ENCODE peak calls at places on chromosomes 4 and X, in four cellular contexts. One of them, this sample, is unnamed.
A peak's percentile ranks its signal among the peaks of the same experiment; 100 is the strongest.

GRCh38 chr4:1171306-1172227 is 816 bp downstream of the SPON2 start:
- DNase-seq in prostate gland: no peak
- DNase-seq in gastrocnemius medialis: no peak
- DNase-seq in body of pancreas: peak; percentile 28
- DNase-seq in this sample: no peak

GRCh38 chr4:6372649-6373525 is 99.5 kb downstream of the PPP2R2C start:
- DNase-seq in body of pancreas: no peak
- DNase-seq in prostate gland: no peak
- DNase-seq in gastrocnemius medialis: no peak
- DNase-seq in this sample: peak; percentile 73

GRCh38 chr4:32589853-32590252 is 1869.7 kb downstream of the PCDH7 start:
- DNase-seq in gastrocnemius medialis: no peak
- DNase-seq in body of pancreas: no peak
- DNase-seq in prostate gland: no peak
- DNase-seq in this sample: no peak

GRCh38 chr4:134200811-134201215 is 776 bp downstream of the PABPC4L start:
- DNase-seq in prostate gland: no peak
- DNase-seq in body of pancreas: peak; percentile 9
- DNase-seq in gastrocnemius medialis: no peak
- DNase-seq in this sample: no peak

GRCh38 chrX:119121341-119121740 is 6.3 kb downstream of the KIAA1210 start:
- DNase-seq in body of pancreas: no peak
- DNase-seq in prostate gland: no peak
- DNase-seq in gastrocnemius medialis: no peak
- DNase-seq in this sample: no peak

GRCh38 chr4:113328514-113328913 is 279.1 kb downstream of the ANK2 start:
- DNase-seq in gastrocnemius medialis: no peak
- DNase-seq in prostate gland: no peak
- DNase-seq in body of pancreas: peak; percentile 12
- DNase-seq in this sample: peak; percentile 28

GRCh38 chr4:83560523-83560922 is 24.6 kb downstream of the GPAT3 start:
- DNase-seq in gastrocnemius medialis: no peak
- DNase-seq in body of pancreas: no peak
- DNase-seq in prostate gland: no peak
- DNase-seq in this sample: no peak

GRCh38 chr4:88660446-88661294 is 37.0 kb downstream of the NAP1L5 start:
- DNase-seq in gastrocnemius medialis: no peak
- DNase-seq in prostate gland: no peak
- DNase-seq in body of pancreas: no peak
- DNase-seq in this sample: no peak

GRCh38 chr4:182973421-182974340 is 56.5 kb upstream of the DCTD start:
- DNase-seq in prostate gland: no peak
- DNase-seq in gastrocnemius medialis: no peak
- DNase-seq in body of pancreas: no peak
- DNase-seq in this sample: no peak

GRCh38 chr4:186699881-186700397 is 23.7 kb downstream of the FAT1 start:
- DNase-seq in body of pancreas: no peak
- DNase-seq in prostate gland: no peak
- DNase-seq in gastrocnemius medialis: no peak
- DNase-seq in this sample: no peak

GRCh38 chr4:146978641-146979040 is 33.0 kb upstream of the TTC29 start:
- DNase-seq in prostate gland: no peak
- DNase-seq in gastrocnemius medialis: no peak
- DNase-seq in body of pancreas: no peak
- DNase-seq in this sample: no peak

GRCh38 chrX:12480956-12481355 is 310.3 kb upstream of the PRPS2 start:
- DNase-seq in body of pancreas: no peak
- DNase-seq in gastrocnemius medialis: no peak
- DNase-seq in prostate gland: no peak
- DNase-seq in this sample: no peak

GRCh38 chr4:8108991-8109390 is 49.6 kb downstream of the ABLIM2 start:
- DNase-seq in prostate gland: no peak
- DNase-seq in body of pancreas: peak; percentile 60
- DNase-seq in gastrocnemius medialis: no peak
- DNase-seq in this sample: no peak

GRCh38 chrX:44693255-44693654 is 150.6 kb upstream of the DUSP21 start:
- DNase-seq in body of pancreas: no peak
- DNase-seq in prostate gland: no peak
- DNase-seq in gastrocnemius medialis: no peak
- DNase-seq in this sample: no peak

GRCh38 chr4:177986236-177986635 is 544.0 kb upstream of the AGA start:
- DNase-seq in gastrocnemius medialis: no peak
- DNase-seq in body of pancreas: no peak
- DNase-seq in prostate gland: no peak
- DNase-seq in this sample: no peak

GRCh38 chrX:150167482-150168324 is 195.4 kb upstream of the MAMLD1 start:
- DNase-seq in gastrocnemius medialis: no peak
- DNase-seq in body of pancreas: no peak
- DNase-seq in prostate gland: no peak
- DNase-seq in this sample: no peak

GRCh38 chr4:150224896-150225591 is 146.8 kb downstream of the DCLK2 start:
- DNase-seq in gastrocnemius medialis: no peak
- DNase-seq in body of pancreas: no peak
- DNase-seq in prostate gland: no peak
- DNase-seq in this sample: no peak

GRCh38 chrX:40644175-40644574 is 3.2 kb downstream of the CXorf38 start:
- DNase-seq in prostate gland: no peak
- DNase-seq in body of pancreas: no peak
- DNase-seq in gastrocnemius medialis: no peak
- DNase-seq in this sample: no peak

GRCh38 chrX:151870603-151871002 is 42.1 kb upstream of the MAGEA4 start:
- DNase-seq in prostate gland: no peak
- DNase-seq in body of pancreas: no peak
- DNase-seq in gastrocnemius medialis: no peak
- DNase-seq in this sample: no peak

GRCh38 chr4:94927696-94928095 is 169.9 kb downstream of the BMPR1B start:
- DNase-seq in gastrocnemius medialis: no peak
- DNase-seq in prostate gland: no peak
- DNase-seq in body of pancreas: no peak
- DNase-seq in this sample: no peak

GRCh38 chr4:26325191-26325590 is 4.4 kb downstream of the RBPJ start:
- DNase-seq in body of pancreas: no peak
- DNase-seq in gastrocnemius medialis: no peak
- DNase-seq in prostate gland: no peak
- DNase-seq in this sample: no peak

GRCh38 chr4:144647095-144647959 is 1.4 kb downstream of the HHIP start:
- DNase-seq in prostate gland: no peak
- DNase-seq in gastrocnemius medialis: no peak
- DNase-seq in body of pancreas: peak; percentile 29
- DNase-seq in this sample: peak; percentile 43

GRCh38 chr4:168923526-168924194 is 86.4 kb downstream of the CBR4 start:
- DNase-seq in body of pancreas: peak; percentile 72
- DNase-seq in prostate gland: peak; percentile 55
- DNase-seq in gastrocnemius medialis: peak; percentile 25
- DNase-seq in this sample: peak; percentile 77

GRCh38 chr4:111450867-111451266 is 694.4 kb upstream of the FAM241A start:
- DNase-seq in gastrocnemius medialis: no peak
- DNase-seq in body of pancreas: no peak
- DNase-seq in prostate gland: no peak
- DNase-seq in this sample: no peak

GRCh38 chr4:119725688-119726330 is 97.2 kb upstream of the PDE5A start:
- DNase-seq in gastrocnemius medialis: no peak
- DNase-seq in body of pancreas: no peak
- DNase-seq in prostate gland: no peak
- DNase-seq in this sample: no peak

GRCh38 chr4:186701273-186701672 is 22.4 kb downstream of the FAT1 start:
- DNase-seq in gastrocnemius medialis: no peak
- DNase-seq in body of pancreas: no peak
- DNase-seq in prostate gland: peak; percentile 27
- DNase-seq in this sample: peak; percentile 90

GRCh38 chrX:93874554-93874953 is 200.5 kb downstream of the FAM133A start:
- DNase-seq in body of pancreas: peak; percentile 32
- DNase-seq in gastrocnemius medialis: no peak
- DNase-seq in prostate gland: no peak
- DNase-seq in this sample: peak; percentile 33

GRCh38 chrX:109600114-109600710 is 24.8 kb downstream of the KCNE5 start:
- DNase-seq in body of pancreas: no peak
- DNase-seq in gastrocnemius medialis: peak; percentile 4
- DNase-seq in prostate gland: no peak
- DNase-seq in this sample: peak; percentile 23

GRCh38 chr4:73867783-73868182 is 1.4 kb upstream of the CXCL1 start:
- DNase-seq in body of pancreas: peak; percentile 42
- DNase-seq in gastrocnemius medialis: no peak
- DNase-seq in prostate gland: peak; percentile 61
- DNase-seq in this sample: no peak

GRCh38 chrX:139332441-139332840 is 198.1 kb upstream of the F9 start:
- DNase-seq in gastrocnemius medialis: no peak
- DNase-seq in body of pancreas: no peak
- DNase-seq in prostate gland: no peak
- DNase-seq in this sample: no peak

GRCh38 chrX:40248822-40249221 is 151.1 kb upstream of the BCOR start:
- DNase-seq in body of pancreas: no peak
- DNase-seq in gastrocnemius medialis: no peak
- DNase-seq in prostate gland: no peak
- DNase-seq in this sample: no peak

GRCh38 chr4:182776376-182777058 is 140.7 kb downstream of the DCTD start:
- DNase-seq in prostate gland: no peak
- DNase-seq in gastrocnemius medialis: no peak
- DNase-seq in body of pancreas: no peak
- DNase-seq in this sample: no peak

GRCh38 chrX:81054904-81055303 is 146.8 kb downstream of the HMGN5 start:
- DNase-seq in prostate gland: no peak
- DNase-seq in body of pancreas: peak; percentile 5
- DNase-seq in gastrocnemius medialis: no peak
- DNase-seq in this sample: no peak

GRCh38 chrX:6446588-6446987 is 88.3 kb downstream of the VCX3A start:
- DNase-seq in gastrocnemius medialis: no peak
- DNase-seq in body of pancreas: no peak
- DNase-seq in prostate gland: no peak
- DNase-seq in this sample: no peak

GRCh38 chrX:8913665-8914409 is 112.7 kb upstream of the FAM9A start:
- DNase-seq in gastrocnemius medialis: no peak
- DNase-seq in body of pancreas: no peak
- DNase-seq in prostate gland: no peak
- DNase-seq in this sample: peak; percentile 34

GRCh38 chr4:124684301-124684700 is 28.2 kb downstream of the ANKRD50 start:
- DNase-seq in gastrocnemius medialis: no peak
- DNase-seq in body of pancreas: no peak
- DNase-seq in prostate gland: no peak
- DNase-seq in this sample: no peak

GRCh38 chr4:77169496-77169895 is 12.5 kb downstream of the CCNG2 start:
- DNase-seq in prostate gland: no peak
- DNase-seq in body of pancreas: no peak
- DNase-seq in gastrocnemius medialis: no peak
- DNase-seq in this sample: no peak

GRCh38 chrX:133373366-133374079 is 41.8 kb downstream of the GPC4 start:
- DNase-seq in prostate gland: no peak
- DNase-seq in gastrocnemius medialis: no peak
- DNase-seq in body of pancreas: peak; percentile 26
- DNase-seq in this sample: no peak

GRCh38 chr4:152462715-152463114 is 73.2 kb downstream of the FBXW7 start:
- DNase-seq in prostate gland: no peak
- DNase-seq in gastrocnemius medialis: no peak
- DNase-seq in body of pancreas: no peak
- DNase-seq in this sample: no peak
- H3K27ac ChIP-seq in prostate gland: no peak overlapping the region
- H3K27ac ChIP-seq in gastrocnemius medialis: no peak overlapping the region
- H3K27ac ChIP-seq in body of pancreas: no peak overlapping the region
- H3K27ac ChIP-seq in this sample: no peak overlapping the region

DNA sequence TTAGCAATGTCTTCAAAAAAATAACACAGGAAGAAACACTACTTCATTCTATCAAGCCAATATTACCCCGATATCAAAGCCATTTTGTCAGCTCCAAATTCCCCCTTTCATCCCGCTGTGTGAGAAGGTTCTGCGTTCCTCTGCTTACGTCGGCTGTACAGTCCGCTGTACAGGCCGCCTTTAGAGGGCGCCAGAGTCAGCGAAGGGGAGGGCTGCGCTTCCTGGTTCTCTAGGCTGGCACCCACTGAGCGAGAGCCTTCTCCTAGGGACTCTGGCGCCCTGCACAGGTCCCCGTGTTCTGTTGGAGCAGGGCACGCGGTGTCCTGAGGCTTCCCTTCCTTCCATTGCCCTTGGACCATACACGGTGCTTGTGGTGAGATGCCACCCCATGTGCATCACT is 25.3 kb upstream of the CT45A1 start:
- DNase-seq in gastrocnemius medialis: no peak
- DNase-seq in prostate gland: no peak
- DNase-seq in body of pancreas: no peak
- DNase-seq in this sample: peak; percentile 19
- TF ChIP-seq CTCF in gastrocnemius medialis: no peak
- TF ChIP-seq CTCF in prostate gland: no peak
- TF ChIP-seq CTCF in body of pancreas: no peak
- TF ChIP-seq CTCF in this sample: no peak

GRCh38 chr4:120921456-120922389 is 803 bp downstream of the PRDM5 start:
- DNase-seq in body of pancreas: peak; percentile 75
- DNase-seq in prostate gland: peak; percentile 46
- DNase-seq in gastrocnemius medialis: peak; percentile 11
- DNase-seq in this sample: peak; percentile 83
- TF ChIP-seq POLR2A in body of pancreas: peak; percentile 78
- TF ChIP-seq POLR2A in prostate gland: peak; percentile 46
- TF ChIP-seq POLR2A in gastrocnemius medialis: peak; percentile 28
- TF ChIP-seq POLR2A in this sample: no peak

GRCh38 chr4:102438396-102438795 is 62.8 kb upstream of the NFKB1 start:
- DNase-seq in gastrocnemius medialis: no peak
- DNase-seq in body of pancreas: no peak
- DNase-seq in prostate gland: no peak
- DNase-seq in this sample: no peak
- H3K27ac ChIP-seq in gastrocnemius medialis: peak overlapping the region; percentile 58
- H3K27ac ChIP-seq in body of pancreas: peak overlapping the region; percentile 6
- H3K27ac ChIP-seq in prostate gland: no peak overlapping the region
- H3K27ac ChIP-seq in this sample: peak overlapping the region; percentile 12

GRCh38 chr4:44725861-44726820 is at the start of gene GNPDA2:
- DNase-seq in gastrocnemius medialis: peak; percentile 81
- DNase-seq in body of pancreas: peak; percentile 93
- DNase-seq in prostate gland: peak; percentile 84
- DNase-seq in this sample: peak; percentile 95
- TF ChIP-seq CTCF in gastrocnemius medialis: no peak
- TF ChIP-seq CTCF in body of pancreas: no peak
- TF ChIP-seq CTCF in prostate gland: no peak
- TF ChIP-seq CTCF in this sample: no peak

GRCh38 chrX:85927740-85928139 is 119.6 kb downstream of the CHM start:
- DNase-seq in gastrocnemius medialis: no peak
- DNase-seq in prostate gland: no peak
- DNase-seq in body of pancreas: no peak
- DNase-seq in this sample: no peak
- TF ChIP-seq POLR2A in gastrocnemius medialis: no peak
- TF ChIP-seq POLR2A in prostate gland: no peak
- TF ChIP-seq POLR2A in body of pancreas: no peak
- TF ChIP-seq POLR2A in this sample: no peak

GRCh38 chrX:153692611-153693156 is 5.0 kb downstream of the SLC6A8 start:
- DNase-seq in prostate gland: no peak
- DNase-seq in body of pancreas: no peak
- DNase-seq in gastrocnemius medialis: no peak
- DNase-seq in this sample: no peak
- H3K27ac ChIP-seq in prostate gland: no peak overlapping the region
- H3K27ac ChIP-seq in body of pancreas: no peak overlapping the region
- H3K27ac ChIP-seq in gastrocnemius medialis: peak overlapping the region; percentile 88
- H3K27ac ChIP-seq in this sample: no peak overlapping the region